ENCODE peak calls at places on chromosomes 16 and 17, in six cellular contexts. One of them, this sample, is unnamed.
A peak's percentile ranks its signal among the peaks of the same experiment; 100 is the strongest.

GRCh38 chr17:79022507-79022991 is 1.4 kb upstream of the C1QTNF1 start:
- DNase-seq in left kidney: no peak
- DNase-seq in HS-27A: no peak
- DNase-seq in stimulated activated CD8-positive, alpha-beta memory T cell treated with anti-CD3 and anti-CD28 coated beads, Interleukin-4, amount 100 ng/mL, for 24 hours: no peak
- DNase-seq in DMS153: peak; percentile 27
- DNase-seq in stimulated activated CD4-positive, alpha-beta T cell treated with anti-CD3 and anti-CD28 coated beads, Interleukin-1b, Interleukin-23, amount 100 ng/mL, for 1 hour: no peak
- DNase-seq in this sample: no peak

GRCh38 chr16:88487920-88488842 is 35.1 kb downstream of the ZFPM1 start:
- DNase-seq in DMS153: no peak
- DNase-seq in HS-27A: no peak
- DNase-seq in stimulated activated CD4-positive, alpha-beta T cell treated with anti-CD3 and anti-CD28 coated beads, Interleukin-1b, Interleukin-23, amount 100 ng/mL, for 1 hour: no peak
- DNase-seq in left kidney: no peak
- DNase-seq in stimulated activated CD8-positive, alpha-beta memory T cell treated with anti-CD3 and anti-CD28 coated beads, Interleukin-4, amount 100 ng/mL, for 24 hours: no peak
- DNase-seq in this sample: no peak

GRCh38 chr16:84378099-84378498 is 9.8 kb downstream of the ATP2C2 start:
- DNase-seq in DMS153: no peak
- DNase-seq in stimulated activated CD8-positive, alpha-beta memory T cell treated with anti-CD3 and anti-CD28 coated beads, Interleukin-4, amount 100 ng/mL, for 24 hours: no peak
- DNase-seq in HS-27A: no peak
- DNase-seq in stimulated activated CD4-positive, alpha-beta T cell treated with anti-CD3 and anti-CD28 coated beads, Interleukin-1b, Interleukin-23, amount 100 ng/mL, for 1 hour: no peak
- DNase-seq in left kidney: no peak
- DNase-seq in this sample: no peak

GRCh38 chr16:76970087-76970744 is 220.8 kb upstream of the MON1B start:
- DNase-seq in left kidney: no peak
- DNase-seq in stimulated activated CD8-positive, alpha-beta memory T cell treated with anti-CD3 and anti-CD28 coated beads, Interleukin-4, amount 100 ng/mL, for 24 hours: no peak
- DNase-seq in HS-27A: no peak
- DNase-seq in stimulated activated CD4-positive, alpha-beta T cell treated with anti-CD3 and anti-CD28 coated beads, Interleukin-1b, Interleukin-23, amount 100 ng/mL, for 1 hour: no peak
- DNase-seq in DMS153: no peak
- DNase-seq in this sample: no peak

GRCh38 chr16:51816929-51817328 is 665.9 kb upstream of the SALL1 start:
- DNase-seq in DMS153: no peak
- DNase-seq in stimulated activated CD4-positive, alpha-beta T cell treated with anti-CD3 and anti-CD28 coated beads, Interleukin-1b, Interleukin-23, amount 100 ng/mL, for 1 hour: no peak
- DNase-seq in stimulated activated CD8-positive, alpha-beta memory T cell treated with anti-CD3 and anti-CD28 coated beads, Interleukin-4, amount 100 ng/mL, for 24 hours: no peak
- DNase-seq in HS-27A: no peak
- DNase-seq in left kidney: no peak
- DNase-seq in this sample: no peak

GRCh38 chr16:67173808-67174705 is 3.7 kb downstream of the NOL3 start:
- DNase-seq in DMS153: peak; percentile 88
- DNase-seq in stimulated activated CD4-positive, alpha-beta T cell treated with anti-CD3 and anti-CD28 coated beads, Interleukin-1b, Interleukin-23, amount 100 ng/mL, for 1 hour: peak; percentile 29
- DNase-seq in stimulated activated CD8-positive, alpha-beta memory T cell treated with anti-CD3 and anti-CD28 coated beads, Interleukin-4, amount 100 ng/mL, for 24 hours: peak; percentile 39
- DNase-seq in left kidney: peak; percentile 89
- DNase-seq in HS-27A: no peak
- DNase-seq in this sample: peak; percentile 63

GRCh38 chr16:4116328-4117249 is at the start of gene ADCY9:
- DNase-seq in stimulated activated CD8-positive, alpha-beta memory T cell treated with anti-CD3 and anti-CD28 coated beads, Interleukin-4, amount 100 ng/mL, for 24 hours: peak; percentile 66
- DNase-seq in HS-27A: peak; percentile 26
- DNase-seq in left kidney: peak; percentile 89
- DNase-seq in DMS153: peak; percentile 11
- DNase-seq in stimulated activated CD4-positive, alpha-beta T cell treated with anti-CD3 and anti-CD28 coated beads, Interleukin-1b, Interleukin-23, amount 100 ng/mL, for 1 hour: peak; percentile 49
- DNase-seq in this sample: peak; percentile 80

GRCh38 chr16:23182675-23183485 is at the start of gene SCNN1G:
- DNase-seq in stimulated activated CD8-positive, alpha-beta memory T cell treated with anti-CD3 and anti-CD28 coated beads, Interleukin-4, amount 100 ng/mL, for 24 hours: no peak
- DNase-seq in left kidney: peak; percentile 72
- DNase-seq in HS-27A: no peak
- DNase-seq in stimulated activated CD4-positive, alpha-beta T cell treated with anti-CD3 and anti-CD28 coated beads, Interleukin-1b, Interleukin-23, amount 100 ng/mL, for 1 hour: no peak
- DNase-seq in DMS153: no peak
- DNase-seq in this sample: peak; percentile 63

GRCh38 chr17:31595076-31595475 is 203.6 kb downstream of the RAB11FIP4 start:
- DNase-seq in left kidney: no peak
- DNase-seq in stimulated activated CD4-positive, alpha-beta T cell treated with anti-CD3 and anti-CD28 coated beads, Interleukin-1b, Interleukin-23, amount 100 ng/mL, for 1 hour: no peak
- DNase-seq in stimulated activated CD8-positive, alpha-beta memory T cell treated with anti-CD3 and anti-CD28 coated beads, Interleukin-4, amount 100 ng/mL, for 24 hours: no peak
- DNase-seq in DMS153: no peak
- DNase-seq in HS-27A: no peak
- DNase-seq in this sample: no peak

GRCh38 chr17:75084039-75084660 is 3.6 kb upstream of the SLC16A5 start:
- DNase-seq in stimulated activated CD8-positive, alpha-beta memory T cell treated with anti-CD3 and anti-CD28 coated beads, Interleukin-4, amount 100 ng/mL, for 24 hours: no peak
- DNase-seq in HS-27A: no peak
- DNase-seq in DMS153: no peak
- DNase-seq in stimulated activated CD4-positive, alpha-beta T cell treated with anti-CD3 and anti-CD28 coated beads, Interleukin-1b, Interleukin-23, amount 100 ng/mL, for 1 hour: no peak
- DNase-seq in left kidney: peak; percentile 71
- DNase-seq in this sample: peak; percentile 10

GRCh38 chr16:53084736-53085538 is 30.1 kb downstream of the CHD9 start:
- DNase-seq in left kidney: no peak
- DNase-seq in HS-27A: no peak
- DNase-seq in stimulated activated CD4-positive, alpha-beta T cell treated with anti-CD3 and anti-CD28 coated beads, Interleukin-1b, Interleukin-23, amount 100 ng/mL, for 1 hour: no peak
- DNase-seq in stimulated activated CD8-positive, alpha-beta memory T cell treated with anti-CD3 and anti-CD28 coated beads, Interleukin-4, amount 100 ng/mL, for 24 hours: no peak
- DNase-seq in DMS153: no peak
- DNase-seq in this sample: peak; percentile 33

GRCh38 chr16:69535123-69536050 is 30.4 kb upstream of the NFAT5 start:
- DNase-seq in DMS153: peak; percentile 41
- DNase-seq in left kidney: no peak
- DNase-seq in stimulated activated CD8-positive, alpha-beta memory T cell treated with anti-CD3 and anti-CD28 coated beads, Interleukin-4, amount 100 ng/mL, for 24 hours: no peak
- DNase-seq in HS-27A: no peak
- DNase-seq in stimulated activated CD4-positive, alpha-beta T cell treated with anti-CD3 and anti-CD28 coated beads, Interleukin-1b, Interleukin-23, amount 100 ng/mL, for 1 hour: no peak
- DNase-seq in this sample: no peak

GRCh38 chr16:83698964-83699363 is 108.8 kb upstream of the HSBP1 start:
- DNase-seq in stimulated activated CD4-positive, alpha-beta T cell treated with anti-CD3 and anti-CD28 coated beads, Interleukin-1b, Interleukin-23, amount 100 ng/mL, for 1 hour: no peak
- DNase-seq in stimulated activated CD8-positive, alpha-beta memory T cell treated with anti-CD3 and anti-CD28 coated beads, Interleukin-4, amount 100 ng/mL, for 24 hours: no peak
- DNase-seq in left kidney: no peak
- DNase-seq in DMS153: no peak
- DNase-seq in HS-27A: no peak
- DNase-seq in this sample: no peak

GRCh38 chr17:64306850-64307463 is 43.9 kb upstream of the TEX2 start:
- DNase-seq in stimulated activated CD8-positive, alpha-beta memory T cell treated with anti-CD3 and anti-CD28 coated beads, Interleukin-4, amount 100 ng/mL, for 24 hours: peak; percentile 45
- DNase-seq in stimulated activated CD4-positive, alpha-beta T cell treated with anti-CD3 and anti-CD28 coated beads, Interleukin-1b, Interleukin-23, amount 100 ng/mL, for 1 hour: peak; percentile 16
- DNase-seq in DMS153: peak; percentile 35
- DNase-seq in HS-27A: peak; percentile 20
- DNase-seq in left kidney: peak; percentile 81
- DNase-seq in this sample: peak; percentile 75

GRCh38 chr16:56732366-56732765 is 2.4 kb downstream of the NUP93 start:
- DNase-seq in HS-27A: no peak
- DNase-seq in stimulated activated CD8-positive, alpha-beta memory T cell treated with anti-CD3 and anti-CD28 coated beads, Interleukin-4, amount 100 ng/mL, for 24 hours: no peak
- DNase-seq in stimulated activated CD4-positive, alpha-beta T cell treated with anti-CD3 and anti-CD28 coated beads, Interleukin-1b, Interleukin-23, amount 100 ng/mL, for 1 hour: no peak
- DNase-seq in left kidney: no peak
- DNase-seq in DMS153: no peak
- DNase-seq in this sample: no peak

GRCh38 chr17:43434902-43435319 is 36.1 kb downstream of the ARL4D start:
- DNase-seq in stimulated activated CD8-positive, alpha-beta memory T cell treated with anti-CD3 and anti-CD28 coated beads, Interleukin-4, amount 100 ng/mL, for 24 hours: no peak
- DNase-seq in DMS153: no peak
- DNase-seq in stimulated activated CD4-positive, alpha-beta T cell treated with anti-CD3 and anti-CD28 coated beads, Interleukin-1b, Interleukin-23, amount 100 ng/mL, for 1 hour: no peak
- DNase-seq in left kidney: peak; percentile 43
- DNase-seq in HS-27A: no peak
- DNase-seq in this sample: no peak

GRCh38 chr16:75624921-75625334 is 1.8 kb upstream of the ADAT1 start:
- DNase-seq in left kidney: no peak
- DNase-seq in DMS153: no peak
- DNase-seq in stimulated activated CD4-positive, alpha-beta T cell treated with anti-CD3 and anti-CD28 coated beads, Interleukin-1b, Interleukin-23, amount 100 ng/mL, for 1 hour: no peak
- DNase-seq in stimulated activated CD8-positive, alpha-beta memory T cell treated with anti-CD3 and anti-CD28 coated beads, Interleukin-4, amount 100 ng/mL, for 24 hours: no peak
- DNase-seq in HS-27A: no peak
- DNase-seq in this sample: no peak

GRCh38 chr17:83144421-83145357 is 65.3 kb downstream of the METRNL start:
- DNase-seq in DMS153: no peak
- DNase-seq in stimulated activated CD8-positive, alpha-beta memory T cell treated with anti-CD3 and anti-CD28 coated beads, Interleukin-4, amount 100 ng/mL, for 24 hours: no peak
- DNase-seq in left kidney: peak; percentile 9
- DNase-seq in HS-27A: no peak
- DNase-seq in stimulated activated CD4-positive, alpha-beta T cell treated with anti-CD3 and anti-CD28 coated beads, Interleukin-1b, Interleukin-23, amount 100 ng/mL, for 1 hour: no peak
- DNase-seq in this sample: no peak

GRCh38 chr16:11402051-11402744 is 56.9 kb downstream of the RMI2 start:
- DNase-seq in DMS153: no peak
- DNase-seq in stimulated activated CD8-positive, alpha-beta memory T cell treated with anti-CD3 and anti-CD28 coated beads, Interleukin-4, amount 100 ng/mL, for 24 hours: no peak
- DNase-seq in HS-27A: no peak
- DNase-seq in stimulated activated CD4-positive, alpha-beta T cell treated with anti-CD3 and anti-CD28 coated beads, Interleukin-1b, Interleukin-23, amount 100 ng/mL, for 1 hour: no peak
- DNase-seq in left kidney: no peak
- DNase-seq in this sample: no peak

GRCh38 chr17:14396542-14396941 is 95.7 kb downstream of the HS3ST3B1 start:
- DNase-seq in HS-27A: no peak
- DNase-seq in stimulated activated CD8-positive, alpha-beta memory T cell treated with anti-CD3 and anti-CD28 coated beads, Interleukin-4, amount 100 ng/mL, for 24 hours: no peak
- DNase-seq in DMS153: no peak
- DNase-seq in left kidney: no peak
- DNase-seq in stimulated activated CD4-positive, alpha-beta T cell treated with anti-CD3 and anti-CD28 coated beads, Interleukin-1b, Interleukin-23, amount 100 ng/mL, for 1 hour: no peak
- DNase-seq in this sample: no peak

GRCh38 chr17:63221941-63222340 is 224.2 kb downstream of the CYB561 start:
- DNase-seq in HS-27A: no peak
- DNase-seq in stimulated activated CD8-positive, alpha-beta memory T cell treated with anti-CD3 and anti-CD28 coated beads, Interleukin-4, amount 100 ng/mL, for 24 hours: no peak
- DNase-seq in left kidney: no peak
- DNase-seq in DMS153: no peak
- DNase-seq in stimulated activated CD4-positive, alpha-beta T cell treated with anti-CD3 and anti-CD28 coated beads, Interleukin-1b, Interleukin-23, amount 100 ng/mL, for 1 hour: no peak
- DNase-seq in this sample: no peak

GRCh38 chr17:55760643-55761355 is 9.9 kb downstream of the PCTP start:
- DNase-seq in DMS153: no peak
- DNase-seq in stimulated activated CD4-positive, alpha-beta T cell treated with anti-CD3 and anti-CD28 coated beads, Interleukin-1b, Interleukin-23, amount 100 ng/mL, for 1 hour: no peak
- DNase-seq in HS-27A: no peak
- DNase-seq in stimulated activated CD8-positive, alpha-beta memory T cell treated with anti-CD3 and anti-CD28 coated beads, Interleukin-4, amount 100 ng/mL, for 24 hours: no peak
- DNase-seq in left kidney: peak; percentile 23
- DNase-seq in this sample: no peak

GRCh38 chr16:72985148-72985882 is 62.6 kb downstream of the ZFHX3 start:
- DNase-seq in stimulated activated CD4-positive, alpha-beta T cell treated with anti-CD3 and anti-CD28 coated beads, Interleukin-1b, Interleukin-23, amount 100 ng/mL, for 1 hour: no peak
- DNase-seq in HS-27A: no peak
- DNase-seq in DMS153: no peak
- DNase-seq in left kidney: no peak
- DNase-seq in stimulated activated CD8-positive, alpha-beta memory T cell treated with anti-CD3 and anti-CD28 coated beads, Interleukin-4, amount 100 ng/mL, for 24 hours: no peak
- DNase-seq in this sample: no peak

GRCh38 chr16:86778978-86779377 is 200.6 kb downstream of the FOXL1 start:
- DNase-seq in stimulated activated CD8-positive, alpha-beta memory T cell treated with anti-CD3 and anti-CD28 coated beads, Interleukin-4, amount 100 ng/mL, for 24 hours: no peak
- DNase-seq in left kidney: no peak
- DNase-seq in DMS153: no peak
- DNase-seq in HS-27A: no peak
- DNase-seq in stimulated activated CD4-positive, alpha-beta T cell treated with anti-CD3 and anti-CD28 coated beads, Interleukin-1b, Interleukin-23, amount 100 ng/mL, for 1 hour: no peak
- DNase-seq in this sample: no peak

GRCh38 chr16:60731329-60731728 is 1304.9 kb downstream of the CDH8 start:
- DNase-seq in left kidney: no peak
- DNase-seq in stimulated activated CD8-positive, alpha-beta memory T cell treated with anti-CD3 and anti-CD28 coated beads, Interleukin-4, amount 100 ng/mL, for 24 hours: no peak
- DNase-seq in HS-27A: no peak
- DNase-seq in stimulated activated CD4-positive, alpha-beta T cell treated with anti-CD3 and anti-CD28 coated beads, Interleukin-1b, Interleukin-23, amount 100 ng/mL, for 1 hour: no peak
- DNase-seq in DMS153: no peak
- DNase-seq in this sample: no peak

GRCh38 chr17:40859536-40859935 is 7.5 kb downstream of the KRT12 start:
- DNase-seq in stimulated activated CD4-positive, alpha-beta T cell treated with anti-CD3 and anti-CD28 coated beads, Interleukin-1b, Interleukin-23, amount 100 ng/mL, for 1 hour: no peak
- DNase-seq in stimulated activated CD8-positive, alpha-beta memory T cell treated with anti-CD3 and anti-CD28 coated beads, Interleukin-4, amount 100 ng/mL, for 24 hours: no peak
- DNase-seq in HS-27A: no peak
- DNase-seq in DMS153: no peak
- DNase-seq in left kidney: peak; percentile 10
- DNase-seq in this sample: no peak

GRCh38 chr16:57619606-57620315 is 8.7 kb upstream of the ADGRG1 start:
- DNase-seq in DMS153: peak; percentile 91
- DNase-seq in HS-27A: no peak
- DNase-seq in stimulated activated CD4-positive, alpha-beta T cell treated with anti-CD3 and anti-CD28 coated beads, Interleukin-1b, Interleukin-23, amount 100 ng/mL, for 1 hour: no peak
- DNase-seq in left kidney: peak; percentile 89
- DNase-seq in stimulated activated CD8-positive, alpha-beta memory T cell treated with anti-CD3 and anti-CD28 coated beads, Interleukin-4, amount 100 ng/mL, for 24 hours: no peak
- DNase-seq in this sample: peak; percentile 92

GRCh38 chr16:1766701-1767100 is 4.6 kb downstream of the NME3 start:
- DNase-seq in stimulated activated CD4-positive, alpha-beta T cell treated with anti-CD3 and anti-CD28 coated beads, Interleukin-1b, Interleukin-23, amount 100 ng/mL, for 1 hour: no peak
- DNase-seq in stimulated activated CD8-positive, alpha-beta memory T cell treated with anti-CD3 and anti-CD28 coated beads, Interleukin-4, amount 100 ng/mL, for 24 hours: no peak
- DNase-seq in DMS153: no peak
- DNase-seq in HS-27A: no peak
- DNase-seq in left kidney: no peak
- DNase-seq in this sample: no peak

This sample was measured in NCI-H1417.